ENCODE peak calls at places on chromosomes 1 and 21, in five cellular contexts. Q is H1, G is neuronal stem cell, F is IMR-90, N is H9. T is an unnamed sample.

GRCh38 chr1:178341218-178341956 is 155.4 kb downstream of the CLEC20A start:
- DNase-seq in N (peak; percentile 91), G (peak; percentile 79), Q (peak; percentile 80), F (peak; percentile 80), T (peak; percentile 73)

GRCh38 chr1:94514095-94514727 is 27.3 kb downstream of the F3 start:
- DNase-seq in F (peak; percentile 24), G (peak; percentile 30), N (peak; percentile 36), Q (peak; percentile 49), T (peak; percentile 55)

GRCh38 chr1:66788231-66788939 is 12.7 kb downstream of the INSL5 start:
- DNase-seq in N (no peak), Q (no peak), G (no peak), F (no peak), T (no peak)

GRCh38 chr1:39381839-39382238 is 109.6 kb upstream of the BMP8A start:
- DNase-seq in N (no peak), G (no peak), Q (no peak), F (peak; percentile 67), T (peak; percentile 59)

GRCh38 chr1:182620924-182621585 is 16.9 kb upstream of the RGS16 start:
- DNase-seq in Q (no peak), G (no peak), N (no peak), F (no peak), T (no peak)

GRCh38 chr1:41659903-41660302 is 175.4 kb upstream of the EDN2 start:
- DNase-seq in G (no peak), N (no peak), F (no peak), Q (no peak), T (no peak)

GRCh38 chr1:181517181-181517875 is 34.0 kb downstream of the CACNA1E start:
- DNase-seq in G (no peak), F (no peak), Q (no peak), N (no peak), T (no peak)

GRCh38 chr1:223417444-223417843 is 24.2 kb downstream of the CCDC185 start:
- DNase-seq in F (no peak), Q (no peak), N (no peak), G (no peak), T (no peak)

GRCh38 chr1:57265105-57265504 is 158.8 kb downstream of the DAB1 start:
- DNase-seq in Q (no peak), G (no peak), F (no peak), N (no peak), T (no peak)

GRCh38 chr1:24696756-24697330 is 48.4 kb upstream of the CLIC4 start:
- DNase-seq in G (no peak), F (no peak), N (no peak), Q (no peak), T (no peak)

GRCh38 chr21:34884346-34884929 is 164.7 kb downstream of the RUNX1 start:
- DNase-seq in G (no peak), N (no peak), Q (no peak), F (no peak), T (no peak)

GRCh38 chr1:64877151-64877550 is 89.2 kb downstream of the JAK1 start:
- DNase-seq in F (no peak), G (no peak), Q (no peak), N (no peak), T (no peak)

GRCh38 chr1:83931658-83932253 is 67.2 kb downstream of the TTLL7 start:
- DNase-seq in Q (no peak), G (peak; percentile 33), N (no peak), F (peak; percentile 60), T (peak; percentile 62)

GRCh38 chr1:211839106-211839505 is 8.5 kb upstream of the LPGAT1 start:
- DNase-seq in G (no peak), Q (no peak), N (no peak), F (no peak), T (no peak)

GRCh38 chr1:187634940-187635339 is 806.2 kb downstream of the PLA2G4A start:
- DNase-seq in F (no peak), G (no peak), Q (no peak), N (no peak), T (no peak)

GRCh38 chr1:15055736-15056415 is 97.7 kb upstream of the TMEM51 start:
- DNase-seq in Q (no peak), N (no peak), F (no peak), G (no peak), T (no peak)

GRCh38 chr1:235286667-235287066 is 41.3 kb downstream of the ARID4B start:
- DNase-seq in N (no peak), Q (no peak), G (no peak), F (peak; percentile 20), T (no peak)
- H3K4ac ChIP-seq in N (no peak overlapping the region), Q (no peak overlapping the region), G (no peak overlapping the region), F (no peak overlapping the region), T (no peak overlapping the region)

GRCh38 chr1:206686486-206687249 is 2.0 kb downstream of the MAPKAPK2 start:
- DNase-seq in N (no peak), F (no peak), Q (no peak), G (no peak), T (no peak)
- H3K9ac ChIP-seq in N (no peak overlapping the region), F (peak overlapping the region; percentile 99), Q (no peak overlapping the region), G (no peak overlapping the region), T (peak overlapping the region; percentile 96)

GRCh38 chr1:31012210-31012924 is 53.1 kb downstream of the PUM1 start:
- DNase-seq in F (no peak), Q (no peak), N (no peak), G (no peak), T (no peak)

GRCh38 chr1:31016868-31017267 is 48.6 kb downstream of the PUM1 start:
- DNase-seq in G (no peak), Q (no peak), F (no peak), N (no peak), T (no peak)

GRCh38 chr1:31013187-31013864 is 52.2 kb downstream of the PUM1 start:
- DNase-seq in N (no peak), F (peak; percentile 42), G (no peak), Q (no peak), T (peak; percentile 18)

GRCh38 chr1:31011719-31012118 is 53.8 kb downstream of the PUM1 start:
- DNase-seq in N (no peak), Q (no peak), G (no peak), F (no peak), T (no peak)

GRCh38 chr1:31014094-31014493 is 51.4 kb downstream of the PUM1 start:
- DNase-seq in Q (no peak), F (no peak), N (no peak), G (no peak), T (no peak)
- H3K4ac ChIP-seq in Q (no peak overlapping the region), F (no peak overlapping the region), N (no peak overlapping the region), G (no peak overlapping the region), T (no peak overlapping the region)

DNA sequence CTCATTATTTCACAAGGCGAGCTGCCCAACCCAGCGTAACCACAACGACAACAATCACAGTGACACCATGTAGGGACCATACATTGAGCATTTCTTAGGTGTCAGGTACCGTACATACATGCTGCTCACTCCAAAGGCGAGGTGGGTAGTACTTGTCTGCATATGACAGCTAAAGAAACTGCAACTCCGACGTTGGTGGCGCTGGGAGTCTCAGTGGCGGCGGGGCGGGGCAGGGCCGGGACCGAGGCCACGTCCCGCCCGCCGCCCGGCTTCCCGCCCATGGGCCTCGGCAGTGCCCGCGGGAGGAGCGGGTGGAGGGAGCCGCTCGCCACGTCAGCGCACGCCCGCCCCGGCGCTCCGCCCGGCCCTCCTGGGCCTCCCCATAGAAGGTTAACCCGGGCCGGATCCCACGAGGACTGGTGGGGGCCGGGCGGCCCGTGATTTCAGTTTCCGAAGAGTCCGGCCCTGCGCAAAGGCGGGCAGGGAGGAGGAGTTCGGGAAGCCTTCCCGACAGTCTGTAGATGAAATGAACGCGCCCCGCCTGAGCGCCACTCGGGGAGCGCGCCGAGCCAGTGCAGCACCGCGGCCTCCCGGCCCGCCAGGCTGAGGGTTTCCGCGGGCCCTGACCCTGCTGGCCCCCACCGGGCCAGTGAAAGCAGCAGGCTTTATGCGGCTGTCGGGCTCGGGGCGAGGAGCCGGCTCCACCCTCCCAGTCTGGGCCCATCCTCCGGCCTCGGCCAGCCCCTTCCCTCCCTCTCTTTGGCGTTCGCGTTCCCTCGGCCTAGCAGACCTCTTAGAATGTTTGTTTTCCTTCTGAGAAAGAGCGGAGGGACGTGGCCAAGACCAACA is 119.8 kb upstream of the JUN start:
- DNase-seq in F (peak; percentile 89), Q (peak; percentile 83), G (peak; percentile 56), N (peak; percentile 65), T (peak; percentile 93)
- H3K9ac ChIP-seq in F (peak overlapping the region; percentile 90), Q (peak overlapping the region; percentile 45), G (peak overlapping the region; percentile 89), N (peak overlapping the region; percentile 59), T (peak overlapping the region; percentile 90)

GRCh38 chr1:185155600-185156320 is 993 bp downstream of the TRMT1L start:
- DNase-seq in G (peak; percentile 3), Q (no peak), N (no peak), F (peak; percentile 52), T (peak; percentile 59)
- H3K4ac ChIP-seq in G (no peak overlapping the region), Q (no peak overlapping the region), N (no peak overlapping the region), F (peak overlapping the region; percentile 96), T (peak overlapping the region; percentile 3)

DNA sequence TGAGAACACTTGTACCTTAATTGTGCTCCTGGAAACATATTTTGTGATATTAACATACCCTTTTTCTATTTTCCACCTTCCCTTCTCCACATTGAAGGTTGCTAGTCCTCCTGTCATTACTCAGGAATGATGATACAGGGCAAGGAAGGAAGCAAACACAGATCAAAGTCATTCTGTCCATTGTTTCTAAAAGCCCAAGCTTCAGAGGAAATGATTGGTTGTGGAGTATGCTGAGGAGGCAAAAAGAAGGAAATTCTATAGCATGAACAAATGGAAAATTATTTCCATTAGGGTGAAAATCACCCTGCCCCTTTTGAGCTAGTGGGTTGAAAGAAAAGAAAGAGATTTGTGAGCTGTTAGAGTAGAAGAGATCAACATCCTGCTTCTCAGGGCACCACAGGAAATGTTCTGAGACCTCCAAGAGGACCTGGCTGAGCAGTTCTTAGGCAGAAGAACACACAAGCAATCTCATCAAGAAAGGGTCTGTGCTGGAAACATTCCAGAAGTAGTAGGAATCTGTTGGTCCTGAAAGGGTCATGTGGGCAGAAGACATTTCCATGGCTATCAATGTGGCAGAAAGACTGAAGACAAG is 29.0 kb upstream of the PRRX1 start:
- DNase-seq in N (no peak), F (peak; percentile 50), G (no peak), Q (no peak), T (no peak)
- H3K9ac ChIP-seq in N (no peak overlapping the region), F (no peak overlapping the region), G (no peak overlapping the region), Q (no peak overlapping the region), T (no peak overlapping the region)

GRCh38 chr1:156122086-156122485 is 7.6 kb downstream of the LMNA start:
- DNase-seq in G (no peak), F (no peak), N (no peak), Q (no peak), T (peak; percentile 65)
- H3K4ac ChIP-seq in G (no peak overlapping the region), F (peak overlapping the region; percentile 98), N (no peak overlapping the region), Q (no peak overlapping the region), T (no peak overlapping the region)

GRCh38 chr1:208808301-208808700 is 564.1 kb upstream of the PLXNA2 start:
- DNase-seq in F (no peak), N (no peak), Q (no peak), G (no peak), T (no peak)
- H3K9ac ChIP-seq in F (no peak overlapping the region), N (no peak overlapping the region), Q (no peak overlapping the region), G (no peak overlapping the region), T (no peak overlapping the region)

GRCh38 chr1:52635321-52636089 is 2.5 kb downstream of the SHISAL2A start:
- DNase-seq in N (no peak), Q (no peak), G (no peak), F (no peak), T (no peak)

GRCh38 chr1:52641307-52641706 is 8.3 kb downstream of the SHISAL2A start:
- DNase-seq in Q (no peak), G (no peak), F (no peak), N (no peak), T (no peak)

GRCh38 chr1:52636701-52637695 is 4.0 kb downstream of the SHISAL2A start:
- DNase-seq in G (no peak), N (no peak), Q (no peak), F (no peak), T (no peak)

GRCh38 chr1:52634111-52634510 is 1.1 kb downstream of the SHISAL2A start:
- DNase-seq in N (no peak), G (no peak), Q (no peak), F (no peak), T (no peak)

GRCh38 chr1:52637946-52638345 is 5.0 kb downstream of the SHISAL2A start:
- DNase-seq in G (no peak), F (no peak), N (no peak), Q (no peak), T (no peak)
- H3K4ac ChIP-seq in G (no peak overlapping the region), F (no peak overlapping the region), N (no peak overlapping the region), Q (no peak overlapping the region), T (no peak overlapping the region)

T was measured in mesenchymal stem cell.